ENCODE peak calls at places on chromosomes 12 and 14, in nine cellular contexts. X is activated CD4-positive, alpha-beta T cell treated with anti-CD3 and anti-CD28 coated beads, Interleukin-2, amount 10 ng/mL, durations not matched to agents 7 days and 5 days; J is Peyer's patch; F is body of pancreas; Q is cardiac fibroblast; B is nephron progenitor cell; N is amniotic stem cell; S is mesendoderm; M is astrocyte of the cerebellum. G is an unnamed sample.

GRCh38 chr12:120069278-120069677 is 47.3 kb downstream of the RAB35 start:
- DNase-seq in F (no peak), N (no peak), B (no peak), J (no peak), S (no peak), Q (no peak), M (no peak), X (no peak), G (no peak)

GRCh38 chr12:10771132-10771733 is 31.2 kb downstream of the TAS2R7 start:
- DNase-seq in B (no peak), X (no peak), J (no peak), S (peak), F (no peak), N (no peak), M (peak), Q (peak), G (no peak)

GRCh38 chr14:94768521-94769412 is 1.1 kb downstream of the GSC start:
- DNase-seq in Q (peak), F (no peak), N (no peak), B (peak), J (no peak), X (peak), M (no peak), S (peak), G (no peak)

GRCh38 chr12:117344716-117345115 is 16.7 kb downstream of the NOS1 start:
- DNase-seq in X (no peak), Q (no peak), M (no peak), S (no peak), F (no peak), B (no peak), J (no peak), N (no peak), G (no peak)

GRCh38 chr12:5034605-5035004 is 9.1 kb upstream of the KCNA5 start:
- DNase-seq in M (no peak), F (no peak), S (no peak), B (no peak), N (no peak), X (no peak), J (no peak), Q (no peak), G (no peak)

GRCh38 chr12:1391722-1392121 is 202.7 kb downstream of the FBXL14 start:
- DNase-seq in J (no peak), Q (no peak), B (peak), M (no peak), F (no peak), S (peak), X (no peak), N (no peak), G (no peak)

GRCh38 chr14:65658202-65658601 is 245.7 kb downstream of the FUT8 start:
- DNase-seq in S (no peak), J (no peak), Q (peak), F (no peak), M (peak), X (no peak), B (no peak), N (no peak), G (no peak)

GRCh38 chr14:58430156-58430555 is 2.6 kb downstream of the KIAA0586 start:
- DNase-seq in Q (peak), N (no peak), S (no peak), F (no peak), J (no peak), M (no peak), B (no peak), X (no peak), G (no peak)

GRCh38 chr12:6708968-6709394 is 8.4 kb upstream of the PIANP start:
- DNase-seq in N (no peak), X (peak), B (no peak), M (no peak), J (no peak), S (no peak), F (no peak), Q (no peak), G (no peak)

GRCh38 chr12:44819884-44820283 is 56.2 kb downstream of the NELL2 start:
- DNase-seq in B (no peak), S (no peak), F (no peak), Q (no peak), J (no peak), X (no peak), M (no peak), N (no peak), G (no peak)

GRCh38 chr12:46214668-46215429 is 54.0 kb downstream of the SLC38A1 start:
- DNase-seq in N (no peak), X (peak), Q (no peak), J (no peak), M (no peak), B (no peak), S (no peak), F (no peak), G (peak)

GRCh38 chr12:31874961-31875608 is 84.1 kb upstream of the RESF1 start:
- DNase-seq in N (no peak), J (no peak), X (peak), M (no peak), S (peak), Q (peak), F (peak), B (no peak), G (peak)

GRCh38 chr12:116217045-116217444 is 60.4 kb downstream of the MED13L start:
- DNase-seq in M (no peak), Q (no peak), S (no peak), X (no peak), F (no peak), B (no peak), N (no peak), J (no peak), G (no peak)

GRCh38 chr12:75913502-75914110 is 118.0 kb downstream of the PHLDA1 start:
- DNase-seq in J (no peak), S (no peak), B (no peak), F (peak), X (no peak), Q (no peak), M (no peak), N (no peak), G (no peak)